ENCODE peak calls at places on chromosomes 1 and 21, in six cellular contexts. M is left ventricle myocardium inferior; C is adrenal gland; O is psoas muscle; L is thoracic aorta; H is CD8-positive, alpha-beta T cell. S is an unnamed sample.

GRCh38 chr1:58862728-58863385 is 79.0 kb upstream of the JUN start:
- DNase-seq in M (no peak), C (no peak), O (no peak), L (no peak), H (no peak), S (no peak)

GRCh38 chr1:16211824-16212223 is 628 bp downstream of the ARHGEF19 start:
- DNase-seq in M (no peak), C (no peak), O (no peak), L (no peak), H (no peak), S (no peak)

GRCh38 chr1:89894802-89895201 is 74.0 kb downstream of the LRRC8D start:
- DNase-seq in M (no peak), C (no peak), O (no peak), L (no peak), H (no peak), S (no peak)

GRCh38 chr1:53658489-53659230 is 80.3 kb downstream of the GLIS1 start:
- DNase-seq in M (no peak), C (no peak), O (no peak), L (no peak), H (no peak), S (no peak)

GRCh38 chr1:234737915-234738314 is 127.9 kb upstream of the IRF2BP2 start:
- DNase-seq in M (no peak), C (no peak), O (no peak), L (no peak), H (no peak), S (no peak)

GRCh38 chr1:173601588-173601987 is 1.3 kb downstream of the SLC9C2 start:
- DNase-seq in M (no peak), C (no peak), O (no peak), L (no peak), H (no peak), S (no peak)

GRCh38 chr1:230459463-230459862 is 33.3 kb upstream of the PGBD5 start:
- DNase-seq in M (no peak), C (peak; percentile 55), O (no peak), L (no peak), H (no peak), S (no peak)

GRCh38 chr1:26221094-26221493 is 12.9 kb upstream of the CEP85 start:
- DNase-seq in M (no peak), C (peak; percentile 9), O (no peak), L (no peak), H (no peak), S (no peak)

GRCh38 chr1:4500441-4500840 is 154.0 kb upstream of the AJAP1 start:
- DNase-seq in M (no peak), C (no peak), O (no peak), L (no peak), H (no peak), S (no peak)

GRCh38 chr1:64519921-64520320 is 50.0 kb downstream of the CACHD1 start:
- DNase-seq in M (no peak), C (peak; percentile 85), O (no peak), L (no peak), H (no peak), S (no peak)

GRCh38 chr1:158022554-158023278 is 29.3 kb downstream of the KIRREL1 start:
- DNase-seq in M (no peak), C (no peak), O (no peak), L (no peak), H (no peak), S (no peak)

GRCh38 chr1:203937678-203938330 is 76.4 kb downstream of the SNRPE start:
- DNase-seq in M (no peak), C (no peak), O (no peak), L (no peak), H (no peak), S (no peak)

GRCh38 chr1:33468972-33469371 is 3.5 kb upstream of the ZSCAN20 start:
- DNase-seq in M (no peak), C (no peak), O (no peak), L (no peak), H (no peak), S (no peak)

GRCh38 chr1:54791880-54792522 is 9.1 kb downstream of the TTC22 start:
- DNase-seq in M (no peak), C (no peak), O (no peak), L (no peak), H (no peak), S (no peak)

GRCh38 chr1:36710901-36711300 is 228.2 kb upstream of the CSF3R start:
- DNase-seq in M (no peak), C (no peak), O (no peak), L (no peak), H (no peak), S (no peak)

GRCh38 chr1:246117066-246117791 is 389.9 kb downstream of the SMYD3 start:
- DNase-seq in M (no peak), C (peak; percentile 65), O (no peak), L (no peak), H (peak; percentile 51), S (no peak)

GRCh38 chr1:176602388-176603004 is 139.5 kb downstream of the PAPPA2 start:
- DNase-seq in M (no peak), C (no peak), O (no peak), L (no peak), H (no peak), S (no peak)

GRCh38 chr1:181038399-181038873 is 4.7 kb downstream of the MR1 start:
- DNase-seq in M (no peak), C (peak; percentile 74), O (peak; percentile 27), L (no peak), H (peak; percentile 70), S (peak; percentile 54)

GRCh38 chr1:231421616-231421970 is 494 bp downstream of the EGLN1 start:
- DNase-seq in M (peak; percentile 44), C (peak; percentile 62), O (no peak), L (no peak), H (no peak), S (peak; percentile 44)

GRCh38 chr1:16433066-16433465 is 4.2 kb downstream of the SPATA21 start:
- DNase-seq in M (no peak), C (no peak), O (no peak), L (no peak), H (no peak), S (no peak)

GRCh38 chr1:116368241-116368640 is 4.8 kb upstream of the ATP1A1 start:
- DNase-seq in M (no peak), C (no peak), O (no peak), L (no peak), H (no peak), S (no peak)

GRCh38 chr1:2825487-2826189 is 24.1 kb upstream of the TTC34 start:
- DNase-seq in M (no peak), C (no peak), O (peak; percentile 2), L (no peak), H (no peak), S (no peak)

GRCh38 chr1:2826736-2827292 is 25.3 kb upstream of the TTC34 start:
- DNase-seq in M (no peak), C (no peak), O (no peak), L (no peak), H (no peak), S (no peak)

GRCh38 chr1:2824999-2825398 is 23.5 kb upstream of the TTC34 start:
- DNase-seq in M (no peak), C (no peak), O (peak; percentile 5), L (no peak), H (no peak), S (no peak)

GRCh38 chr1:2823921-2824660 is 22.6 kb upstream of the TTC34 start:
- DNase-seq in M (no peak), C (no peak), O (no peak), L (no peak), H (no peak), S (no peak)

GRCh38 chr1:2826316-2826715 is 24.8 kb upstream of the TTC34 start:
- DNase-seq in M (no peak), C (no peak), O (peak; percentile 4), L (no peak), H (no peak), S (no peak)
- H3K9me3 ChIP-seq in M (peaks cover 22% of the 10 kb centered on the region), C (no peaks in the 10 kb centered on the region), O (no peaks in the 10 kb centered on the region), L (no peaks in the 10 kb centered on the region), H (no peaks in the 10 kb centered on the region), S (no peaks in the 10 kb centered on the region)

GRCh38 chr1:227654858-227655752 is 80.0 kb downstream of the JMJD4 start:
- DNase-seq in M (no peak), C (no peak), O (no peak), L (no peak), H (no peak), S (no peak)
- H3K9me3 ChIP-seq in M (peaks cover 100% of the 10 kb centered on the region), C (peaks cover 72% of the 10 kb centered on the region), O (peaks cover 97% of the 10 kb centered on the region), L (peaks cover 97% of the 10 kb centered on the region), H (peaks cover 54% of the 10 kb centered on the region), S (peaks cover 51% of the 10 kb centered on the region)

GRCh38 chr21:25461730-25462129 is 145.6 kb downstream of the MRPL39 start:
- DNase-seq in M (no peak), C (no peak), O (no peak), L (no peak), H (no peak), S (no peak)

GRCh38 chr21:25465263-25465662 is 142.0 kb downstream of the MRPL39 start:
- DNase-seq in M (no peak), C (no peak), O (no peak), L (no peak), H (no peak), S (no peak)

GRCh38 chr21:25459993-25460392 is 147.3 kb downstream of the MRPL39 start:
- DNase-seq in M (no peak), C (no peak), O (no peak), L (no peak), H (no peak), S (no peak)

GRCh38 chr21:25464275-25464674 is 143.0 kb downstream of the MRPL39 start:
- DNase-seq in M (no peak), C (no peak), O (no peak), L (no peak), H (no peak), S (no peak)

GRCh38 chr21:25462517-25462971 is 144.7 kb downstream of the MRPL39 start:
- DNase-seq in M (no peak), C (no peak), O (no peak), L (no peak), H (no peak), S (no peak)
- H3K9me3 ChIP-seq in M (no peaks in the 10 kb centered on the region), C (no peaks in the 10 kb centered on the region), O (no peaks in the 10 kb centered on the region), L (no peaks in the 10 kb centered on the region), H (no peaks in the 10 kb centered on the region), S (no peaks in the 10 kb centered on the region)

GRCh38 chr21:46091118-46091517 is 6.8 kb upstream of the COL6A2 start:
- DNase-seq in M (no peak), C (peak; percentile 28), O (no peak), L (no peak), H (no peak), S (no peak)

GRCh38 chr21:46092811-46093667 is 4.9 kb upstream of the COL6A2 start:
- DNase-seq in M (no peak), C (peak; percentile 41), O (no peak), L (no peak), H (no peak), S (peak; percentile 7)

GRCh38 chr21:46092026-46092764 is 5.7 kb upstream of the COL6A2 start:
- DNase-seq in M (peak; percentile 60), C (peak; percentile 61), O (peak; percentile 81), L (peak; percentile 79), H (peak; percentile 36), S (no peak)

GRCh38 chr21:46093668-46094400 is 4.1 kb upstream of the COL6A2 start:
- DNase-seq in M (no peak), C (peak; percentile 21), O (no peak), L (no peak), H (peak; percentile 53), S (peak; percentile 4)

DNA sequence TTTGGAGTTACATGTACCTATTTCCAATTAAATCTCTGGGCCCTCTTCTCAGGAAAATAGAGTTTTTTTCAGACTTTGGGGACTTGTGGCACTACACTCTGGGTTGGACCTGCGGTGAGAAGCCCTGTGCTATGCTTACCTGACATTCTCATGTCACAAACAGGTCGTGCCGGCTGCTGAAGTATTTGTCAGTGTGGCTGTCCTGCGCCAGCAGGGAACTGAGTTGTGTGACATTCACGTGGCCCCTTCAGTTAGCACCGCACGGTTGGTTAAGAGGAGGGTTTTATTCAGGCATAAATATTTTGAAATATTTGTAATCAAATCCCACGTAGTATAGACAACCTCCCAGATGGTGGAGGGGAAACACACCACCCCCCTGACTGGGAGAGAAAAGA is 6.3 kb upstream of the COL6A2 start:
- DNase-seq in M (no peak), C (peak; percentile 37), O (no peak), L (no peak), H (peak; percentile 35), S (no peak)
- H3K9me3 ChIP-seq in M (peaks cover 25% of the 10 kb centered on the region), C (no peaks in the 10 kb centered on the region), O (peaks cover 9% of the 10 kb centered on the region), L (no peaks in the 10 kb centered on the region), H (no peaks in the 10 kb centered on the region), S (peaks cover 4% of the 10 kb centered on the region)

S was measured in T-helper 17 cell.